ENCODE peak calls at places on chromosomes 3 and 15, in seven cellular contexts. M is EH; B is NCI-H1694 treated with DMSO at 0.1 percent for 48 hours; P is mucosa of gallbladder; X is kidney; H is activated CD8-positive, alpha-beta memory T cell treated with anti-CD3 and anti-CD28 coated beads for 1 hour; F is H7. G is an unnamed sample.

GRCh38 chr15:78072080-78072892 is 5.2 kb downstream of the TBC1D2B start:
- DNase-seq in F (no peak), X (no peak), M (peak; percentile 94), B (no peak), H (no peak), P (peak; percentile 71), G (no peak)

GRCh38 chr3:33704891-33705290 is 13.2 kb downstream of the CLASP2 start:
- DNase-seq in P (no peak), B (no peak), F (no peak), M (no peak), H (no peak), X (no peak), G (no peak)

GRCh38 chr3:171876651-171877272 is 33.6 kb downstream of the TMEM212 start:
- DNase-seq in P (no peak), M (peak; percentile 98), B (no peak), X (no peak), H (no peak), F (no peak), G (no peak)

GRCh38 chr15:58545307-58546065 is 113.7 kb downstream of the LIPC start:
- DNase-seq in P (no peak), X (no peak), H (no peak), F (no peak), B (no peak), M (peak; percentile 28), G (no peak)

GRCh38 chr15:79844221-79844620 is 52.6 kb downstream of the MTHFS start:
- DNase-seq in H (no peak), M (no peak), X (no peak), F (no peak), B (no peak), P (no peak), G (no peak)

GRCh38 chr3:73074681-73075305 is 13.3 kb downstream of the EBLN2 start:
- DNase-seq in F (no peak), H (no peak), M (peak; percentile 28), P (no peak), B (no peak), X (no peak), G (no peak)

GRCh38 chr15:80325206-80325605 is 73.2 kb upstream of the CTXND1 start:
- DNase-seq in X (no peak), H (no peak), B (no peak), F (no peak), P (no peak), M (peak; percentile 23), G (no peak)

GRCh38 chr15:40093224-40093842 is 15.3 kb downstream of the BMF start:
- DNase-seq in H (no peak), B (no peak), M (peak; percentile 59), F (no peak), P (no peak), X (peak; percentile 77), G (no peak)

GRCh38 chr3:37594873-37595783 is 266.6 kb upstream of the CTDSPL start:
- DNase-seq in F (no peak), P (no peak), H (no peak), B (no peak), M (no peak), X (no peak), G (no peak)

G was measured in chondrocyte.